ENCODE peak calls at places on chromosomes 1 and 21, in four cellular contexts. One of them, this sample, is unnamed.

GRCh38 chr21:37410639-37411038 is 44.1 kb downstream of the DYRK1A start:
- DNase-seq in stimulated activated CD8-positive, alpha-beta memory T cell treated with anti-CD3 and anti-CD28 coated beads, Interleukin-2, amount 100 ng/mL, for 48 hours: no peak
- DNase-seq in frontal cortex: no peak
- DNase-seq in activated T-cell treated with anti-CD3 and anti-CD28 coated beads for 1 hour: no peak
- DNase-seq in this sample: no peak

GRCh38 chr1:93979718-93980319 is 70.6 kb upstream of the GCLM start:
- DNase-seq in stimulated activated CD8-positive, alpha-beta memory T cell treated with anti-CD3 and anti-CD28 coated beads, Interleukin-2, amount 100 ng/mL, for 48 hours: no peak
- DNase-seq in frontal cortex: no peak
- DNase-seq in activated T-cell treated with anti-CD3 and anti-CD28 coated beads for 1 hour: no peak
- DNase-seq in this sample: no peak

GRCh38 chr1:1629430-1630190 is 2.4 kb upstream of the MMP23B start:
- DNase-seq in stimulated activated CD8-positive, alpha-beta memory T cell treated with anti-CD3 and anti-CD28 coated beads, Interleukin-2, amount 100 ng/mL, for 48 hours: peak; percentile 48
- DNase-seq in frontal cortex: no peak
- DNase-seq in activated T-cell treated with anti-CD3 and anti-CD28 coated beads for 1 hour: peak; percentile 61
- DNase-seq in this sample: peak; percentile 45

GRCh38 chr1:198687429-198687828 is 48.6 kb downstream of the PTPRC start:
- DNase-seq in stimulated activated CD8-positive, alpha-beta memory T cell treated with anti-CD3 and anti-CD28 coated beads, Interleukin-2, amount 100 ng/mL, for 48 hours: no peak
- DNase-seq in frontal cortex: no peak
- DNase-seq in activated T-cell treated with anti-CD3 and anti-CD28 coated beads for 1 hour: no peak
- DNase-seq in this sample: no peak

GRCh38 chr1:35164893-35165292 is 28.1 kb downstream of the SFPQ start:
- DNase-seq in stimulated activated CD8-positive, alpha-beta memory T cell treated with anti-CD3 and anti-CD28 coated beads, Interleukin-2, amount 100 ng/mL, for 48 hours: no peak
- DNase-seq in frontal cortex: no peak
- DNase-seq in activated T-cell treated with anti-CD3 and anti-CD28 coated beads for 1 hour: no peak
- DNase-seq in this sample: no peak

GRCh38 chr1:240189386-240189989 is 97.8 kb downstream of the FMN2 start:
- DNase-seq in stimulated activated CD8-positive, alpha-beta memory T cell treated with anti-CD3 and anti-CD28 coated beads, Interleukin-2, amount 100 ng/mL, for 48 hours: no peak
- DNase-seq in frontal cortex: no peak
- DNase-seq in activated T-cell treated with anti-CD3 and anti-CD28 coated beads for 1 hour: no peak
- DNase-seq in this sample: no peak

GRCh38 chr1:25890249-25891034 is 14.9 kb upstream of the PAQR7 start:
- DNase-seq in stimulated activated CD8-positive, alpha-beta memory T cell treated with anti-CD3 and anti-CD28 coated beads, Interleukin-2, amount 100 ng/mL, for 48 hours: no peak
- DNase-seq in frontal cortex: no peak
- DNase-seq in activated T-cell treated with anti-CD3 and anti-CD28 coated beads for 1 hour: no peak
- DNase-seq in this sample: no peak

GRCh38 chr1:55741516-55741915 is 526.4 kb upstream of the USP24 start:
- DNase-seq in stimulated activated CD8-positive, alpha-beta memory T cell treated with anti-CD3 and anti-CD28 coated beads, Interleukin-2, amount 100 ng/mL, for 48 hours: no peak
- DNase-seq in frontal cortex: no peak
- DNase-seq in activated T-cell treated with anti-CD3 and anti-CD28 coated beads for 1 hour: no peak
- DNase-seq in this sample: no peak

GRCh38 chr1:16724718-16725438 is 15.4 kb upstream of the RNU1-4 start:
- DNase-seq in stimulated activated CD8-positive, alpha-beta memory T cell treated with anti-CD3 and anti-CD28 coated beads, Interleukin-2, amount 100 ng/mL, for 48 hours: no peak
- DNase-seq in frontal cortex: no peak
- DNase-seq in activated T-cell treated with anti-CD3 and anti-CD28 coated beads for 1 hour: no peak
- DNase-seq in this sample: peak; percentile 10

This sample was measured in stimulated activated effector memory CD8-positive, alpha-beta T cell treated with anti-CD3 and anti-CD28 coated beads, Interleukin-12 subunit alpha, Interleukin-12 subunit beta, amount 100 ng/mL, for 72 hours.